ENCODE peak calls at places on chromosomes 4 and X, in nine cellular contexts. O is IMR-90; D is coronary artery; Y is mesendoderm; I is heart right ventricle; J is lung; B is CD4-positive, CD25-positive, alpha-beta regulatory T cell; Z is fibroblast of lung; L is astrocyte. X is an unnamed sample.

GRCh38 chrX:24767557-24767956 is 73.8 kb downstream of the POLA1 start:
- DNase-seq in O (peak; percentile 15), D (no peak), Y (no peak), I (no peak), J (no peak), B (no peak), Z (peak; percentile 9), L (no peak), X (no peak)

GRCh38 chrX:13235930-13236329 is 83.9 kb downstream of the ATXN3L start:
- DNase-seq in O (no peak), D (no peak), Y (no peak), I (no peak), J (no peak), B (no peak), Z (no peak), L (no peak), X (no peak)

GRCh38 chr4:159416073-159416472 is 313.2 kb downstream of the RAPGEF2 start:
- DNase-seq in O (no peak), D (no peak), Y (no peak), I (no peak), J (no peak), B (no peak), Z (no peak), L (no peak), X (no peak)

GRCh38 chr4:109214622-109215350 is 87.7 kb downstream of the COL25A1 start:
- DNase-seq in O (no peak), D (no peak), Y (no peak), I (no peak), J (no peak), B (no peak), Z (peak; percentile 54), L (peak; percentile 47), X (no peak)

GRCh38 chr4:122576261-122577188 is 44.3 kb downstream of the IL21 start:
- DNase-seq in O (peak; percentile 58), D (no peak), Y (peak; percentile 60), I (no peak), J (no peak), B (peak; percentile 33), Z (peak; percentile 39), L (no peak), X (peak; percentile 40)

GRCh38 chr4:61541474-61541873 is 341.3 kb downstream of the ADGRL3 start:
- DNase-seq in O (no peak), D (no peak), Y (no peak), I (no peak), J (no peak), B (no peak), Z (no peak), L (no peak), X (no peak)

GRCh38 chr4:6143603-6144181 is 56.7 kb downstream of the JAKMIP1 start:
- DNase-seq in O (no peak), D (no peak), Y (no peak), I (no peak), J (no peak), B (no peak), Z (no peak), L (no peak), X (no peak)

GRCh38 chr4:959338-960139 is 13.8 kb downstream of the DGKQ start:
- DNase-seq in O (no peak), D (no peak), Y (no peak), I (no peak), J (no peak), B (no peak), Z (no peak), L (no peak), X (no peak)

GRCh38 chr4:41157009-41157408 is 57.3 kb downstream of the APBB2 start:
- DNase-seq in O (no peak), D (no peak), Y (no peak), I (no peak), J (no peak), B (no peak), Z (no peak), L (no peak), X (no peak)

GRCh38 chr4:98571161-98571786 is 87.1 kb downstream of the TSPAN5 start:
- DNase-seq in O (no peak), D (no peak), Y (no peak), I (no peak), J (no peak), B (no peak), Z (no peak), L (no peak), X (no peak)

GRCh38 chr4:81081156-81081555 is 50.6 kb downstream of the BMP3 start:
- DNase-seq in O (no peak), D (no peak), Y (no peak), I (no peak), J (no peak), B (no peak), Z (no peak), L (no peak), X (no peak)

GRCh38 chr4:81084029-81084428 is 53.5 kb downstream of the BMP3 start:
- DNase-seq in O (peak; percentile 72), D (no peak), Y (no peak), I (no peak), J (no peak), B (no peak), Z (peak; percentile 29), L (peak; percentile 2), X (peak; percentile 68)

GRCh38 chr4:81085979-81086378 is 55.5 kb downstream of the BMP3 start:
- DNase-seq in O (no peak), D (no peak), Y (no peak), I (no peak), J (no peak), B (no peak), Z (no peak), L (no peak), X (no peak)

GRCh38 chr4:81084624-81085023 is 54.1 kb downstream of the BMP3 start:
- DNase-seq in O (peak; percentile 42), D (no peak), Y (no peak), I (no peak), J (no peak), B (no peak), Z (no peak), L (no peak), X (no peak)

GRCh38 chr4:81085291-81085690 is 54.8 kb downstream of the BMP3 start:
- DNase-seq in O (no peak), D (no peak), Y (no peak), I (no peak), J (no peak), B (no peak), Z (no peak), L (no peak), X (no peak)
- H3K27ac ChIP-seq in O (no peak overlapping the region), D (no peak overlapping the region), Y (no peak overlapping the region), I (no peak overlapping the region), J (no peak overlapping the region), B (no peak overlapping the region), Z (no peak overlapping the region), L (no peak overlapping the region), X (no peak overlapping the region)

GRCh38 chr4:148258526-148258925 is 183.7 kb downstream of the NR3C2 start:
- DNase-seq in O (no peak), D (no peak), Y (no peak), I (peak; percentile 23), J (no peak), B (no peak), Z (no peak), L (no peak), X (no peak)
- H3K4me3 ChIP-seq in O (no peak overlapping the region), D (no peak overlapping the region), Y (no peak overlapping the region), I (no peak overlapping the region), J (no peak overlapping the region), B (no peak overlapping the region), Z (no peak overlapping the region), L (no peak overlapping the region), X (no peak overlapping the region)

DNA sequence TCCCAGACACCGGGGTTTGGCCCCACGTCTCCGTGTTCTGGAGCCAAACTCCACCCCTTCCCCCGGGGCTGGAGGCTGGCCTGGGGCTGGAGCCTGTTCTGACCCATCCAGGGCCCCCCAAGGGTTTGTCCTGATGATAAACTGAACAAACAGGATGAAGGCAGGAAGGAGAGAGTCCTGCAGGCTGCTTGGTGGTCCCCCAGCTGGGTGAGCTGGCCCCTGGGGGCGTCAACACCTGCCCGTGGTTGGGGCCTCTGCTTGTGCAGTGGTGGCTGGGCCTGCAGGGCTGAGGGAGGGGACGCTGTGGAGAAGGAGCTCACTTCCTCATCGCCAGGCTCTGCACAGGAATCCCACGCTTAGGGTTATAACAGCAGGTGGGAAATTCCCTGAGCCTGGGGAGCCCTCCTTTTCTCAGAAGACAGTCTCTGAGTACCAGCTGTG is 2.3 kb downstream of the SH3TC1 start:
- DNase-seq in O (no peak), D (no peak), Y (no peak), I (no peak), J (no peak), B (no peak), Z (no peak), L (no peak), X (no peak)
- H3K27ac ChIP-seq in O (no peak overlapping the region), D (no peak overlapping the region), Y (no peak overlapping the region), I (peak overlapping the region; percentile 48), J (peak overlapping the region; percentile 15), B (peak overlapping the region; percentile 68), Z (no peak overlapping the region), L (no peak overlapping the region), X (peak overlapping the region; percentile 93)

GRCh38 chr4:2792711-2793577 is at the start of gene SH3BP2:
- DNase-seq in O (peak; percentile 49), D (peak; percentile 80), Y (peak; percentile 83), I (peak; percentile 87), J (peak; percentile 85), B (peak; percentile 31), Z (peak; percentile 65), L (no peak), X (peak; percentile 21)

GRCh38 chr4:2793578-2793919 is 664 bp downstream of the SH3BP2 start:
- DNase-seq in O (peak; percentile 57), D (peak; percentile 74), Y (peak; percentile 44), I (no peak), J (no peak), B (no peak), Z (peak; percentile 50), L (peak; percentile 38), X (no peak)

GRCh38 chr4:2795558-2796260 is 2.8 kb downstream of the SH3BP2 start:
- DNase-seq in O (no peak), D (no peak), Y (no peak), I (no peak), J (no peak), B (no peak), Z (no peak), L (no peak), X (no peak)

GRCh38 chr4:2794707-2795557 is 2.0 kb downstream of the SH3BP2 start:
- DNase-seq in O (peak; percentile 79), D (peak; percentile 78), Y (no peak), I (no peak), J (peak; percentile 68), B (no peak), Z (peak; percentile 84), L (peak; percentile 72), X (no peak)

DNA sequence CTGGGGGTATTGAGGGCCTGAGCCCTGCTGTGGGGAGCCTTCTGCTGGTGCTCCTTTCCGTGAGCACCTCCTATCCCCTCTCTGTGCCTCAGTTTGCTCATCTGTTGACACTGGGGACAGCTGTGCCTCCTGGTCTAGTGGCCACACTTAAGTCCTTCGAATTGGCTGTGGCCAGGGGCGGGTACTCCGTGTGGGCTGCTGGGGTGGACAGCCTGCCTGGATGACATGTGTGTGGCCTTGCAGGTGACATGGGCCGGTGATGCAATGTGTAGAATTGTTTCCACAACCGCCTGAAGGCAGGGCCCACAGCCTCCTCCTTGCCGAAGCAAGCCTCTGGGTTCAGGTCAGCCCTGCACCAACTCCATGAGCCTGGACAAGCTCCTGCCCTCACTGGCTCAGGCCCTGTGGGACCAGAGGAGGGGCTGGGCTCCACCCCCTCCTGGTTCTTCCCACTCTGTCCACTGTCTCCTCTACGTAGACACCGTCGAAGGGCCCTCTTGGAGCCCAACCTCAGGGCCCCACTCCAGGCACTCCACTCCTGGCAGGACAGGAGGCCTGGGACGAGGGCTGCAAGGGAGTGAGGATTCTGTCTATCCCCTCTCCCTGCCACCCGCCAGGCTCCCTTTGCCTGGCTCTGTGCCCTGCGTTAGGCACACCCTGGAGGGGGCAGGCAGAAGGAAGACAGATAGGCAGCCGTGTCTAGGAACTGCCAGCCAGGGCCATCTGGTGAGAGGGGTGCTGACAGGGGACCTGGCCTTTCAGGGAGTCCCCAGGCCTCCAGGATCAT is 1.2 kb downstream of the SH3BP2 start:
- DNase-seq in O (no peak), D (peak; percentile 77), Y (peak; percentile 45), I (no peak), J (no peak), B (no peak), Z (no peak), L (no peak), X (no peak)
- H3K4me3 ChIP-seq in O (peak overlapping the region; percentile 51), D (peak overlapping the region; percentile 80), Y (no peak overlapping the region), I (peak overlapping the region; percentile 80), J (peak overlapping the region; percentile 50), B (peak overlapping the region; percentile 44), Z (peak overlapping the region; percentile 49), L (peak overlapping the region; percentile 54), X (peak overlapping the region; percentile 15)

X was measured in mammary epithelial cell.